ENCODE peak calls at places on chromosomes 3 and 15, in five cellular contexts. J is A549, W is stomach, R is sigmoid colon, I is transverse colon. Z is an unnamed sample.

GRCh38 chr3:153399636-153400035 is 237.6 kb downstream of the RAP2B start:
- DNase-seq in J (no peak), W (no peak), R (no peak), I (no peak), Z (no peak)

GRCh38 chr15:48397841-48398240 is 66.6 kb downstream of the DUT start:
- DNase-seq in J (no peak), W (peak; percentile 67), R (no peak), I (no peak), Z (no peak)

GRCh38 chr3:29771602-29772001 is 490.7 kb downstream of the RBMS3 start:
- DNase-seq in J (no peak), W (no peak), R (no peak), I (no peak), Z (no peak)

GRCh38 chr15:56244811-56245576 is 1.3 kb upstream of the RFX7 start:
- DNase-seq in J (peak; percentile 43), W (peak; percentile 50), R (no peak), I (peak; percentile 45), Z (no peak)

GRCh38 chr15:61889706-61890105 is 170.5 kb downstream of the VPS13C start:
- DNase-seq in J (no peak), W (no peak), R (no peak), I (no peak), Z (no peak)

GRCh38 chr3:195421410-195421809 is 21.4 kb downstream of the ACAP2 start:
- DNase-seq in J (no peak), W (no peak), R (no peak), I (no peak), Z (no peak)

GRCh38 chr3:57179580-57180410 is 14.6 kb upstream of the IL17RD start:
- DNase-seq in J (no peak), W (no peak), R (no peak), I (no peak), Z (no peak)

GRCh38 chr3:166029507-166029906 is 192.3 kb upstream of the BCHE start:
- DNase-seq in J (no peak), W (no peak), R (no peak), I (no peak), Z (no peak)

GRCh38 chr15:41838400-41838897 is at the start of gene PLA2G4B:
- DNase-seq in J (no peak), W (peak; percentile 87), R (no peak), I (peak; percentile 82), Z (no peak)

GRCh38 chr3:87191641-87192040 is 35.5 kb upstream of the CHMP2B start:
- DNase-seq in J (no peak), W (no peak), R (no peak), I (no peak), Z (no peak)

GRCh38 chr3:197795200-197795599 is 4.1 kb downstream of the LRCH3 start:
- DNase-seq in J (no peak), W (no peak), R (no peak), I (no peak), Z (no peak)

GRCh38 chr15:52546031-52546751 is 17.5 kb upstream of the MYO5A start:
- DNase-seq in J (no peak), W (no peak), R (no peak), I (no peak), Z (peak; percentile 68)

GRCh38 chr3:242986-243706 is 46.6 kb downstream of the CHL1 start:
- DNase-seq in J (no peak), W (no peak), R (no peak), I (no peak), Z (no peak)

GRCh38 chr15:66625974-66626373 is 60.2 kb upstream of the LCTL start:
- DNase-seq in J (no peak), W (no peak), R (no peak), I (no peak), Z (no peak)
- TF ChIP-seq EP300 in J (no peak), W (no peak), R (no peak), I (no peak), Z (no peak)

GRCh38 chr15:49558924-49559323 is 61.7 kb downstream of the FAM227B start:
- DNase-seq in J (no peak), W (no peak), R (no peak), I (no peak), Z (no peak)

GRCh38 chr15:49556437-49556836 is 64.2 kb downstream of the FAM227B start:
- DNase-seq in J (no peak), W (no peak), R (no peak), I (no peak), Z (no peak)

GRCh38 chr15:49560045-49560444 is 60.6 kb downstream of the FAM227B start:
- DNase-seq in J (no peak), W (no peak), R (no peak), I (no peak), Z (no peak)
- H3K9me3 ChIP-seq in J (peaks cover 5% of the 10 kb centered on the region), W (peaks cover 9% of the 10 kb centered on the region), R (no peaks in the 10 kb centered on the region), I (peaks cover 16% of the 10 kb centered on the region), Z (peaks cover 18% of the 10 kb centered on the region)

DNA sequence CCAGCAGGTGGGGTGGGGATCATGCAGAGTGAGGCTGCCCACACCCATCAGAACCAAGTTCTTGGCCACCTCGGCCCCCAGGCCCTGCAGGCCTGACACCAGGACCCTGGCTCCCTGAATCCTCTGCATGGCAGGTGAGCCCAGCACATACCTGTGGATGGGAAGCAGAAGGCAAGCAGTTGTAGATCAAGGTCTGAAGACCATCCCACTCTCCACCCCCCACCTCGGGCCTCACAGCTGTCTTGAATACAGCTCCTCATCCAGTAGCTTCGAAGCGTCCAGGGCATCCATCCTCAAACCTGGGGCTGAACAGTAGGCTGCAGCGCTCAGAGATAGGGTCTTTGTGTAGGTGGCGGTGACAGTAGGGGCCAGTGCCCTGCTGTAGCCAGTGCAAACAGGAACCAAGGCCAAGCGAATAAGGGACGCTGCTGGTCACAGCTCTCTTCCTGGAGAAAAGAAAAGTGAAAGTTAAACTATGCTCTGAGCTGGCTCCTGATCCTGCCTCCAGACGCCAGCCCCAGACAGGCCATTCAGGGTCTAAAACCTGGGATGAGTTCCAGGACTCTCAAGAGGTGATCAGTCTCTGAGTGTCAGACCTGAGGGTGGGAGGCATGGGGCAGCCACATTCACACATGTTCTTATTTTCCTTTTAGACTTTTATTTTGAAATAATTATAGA is at the start of gene UBA7:
- DNase-seq in J (no peak), W (peak; percentile 61), R (peak; percentile 84), I (peak; percentile 63), Z (no peak)
- TF ChIP-seq POLR2A in J (no peak), W (no peak), R (no peak), I (peak; percentile 35), Z (no peak)

GRCh38 chr15:64507293-64507802 is 47.0 kb downstream of the ZNF609 start:
- DNase-seq in J (no peak), W (peak; percentile 84), R (peak; percentile 84), I (peak; percentile 74), Z (no peak)
- TF ChIP-seq EP300 in J (no peak), W (no peak), R (no peak), I (no peak), Z (no peak)

GRCh38 chr15:25176991-25177954 is 222.5 kb downstream of the SNRPN start:
- DNase-seq in J (no peak), W (peak; percentile 17), R (peak; percentile 58), I (peak; percentile 2), Z (no peak)

GRCh38 chr15:25176616-25176923 is 221.8 kb downstream of the SNRPN start:
- DNase-seq in J (no peak), W (peak; percentile 17), R (peak; percentile 53), I (peak; percentile 1), Z (no peak)

GRCh38 chr15:25175033-25175788 is 220.4 kb downstream of the SNRPN start:
- DNase-seq in J (no peak), W (peak; percentile 17), R (no peak), I (no peak), Z (peak; percentile 57)

GRCh38 chr15:25177955-25178801 is 223.4 kb downstream of the SNRPN start:
- DNase-seq in J (no peak), W (peak; percentile 22), R (peak; percentile 45), I (peak; percentile 2), Z (peak; percentile 91)

DNA sequence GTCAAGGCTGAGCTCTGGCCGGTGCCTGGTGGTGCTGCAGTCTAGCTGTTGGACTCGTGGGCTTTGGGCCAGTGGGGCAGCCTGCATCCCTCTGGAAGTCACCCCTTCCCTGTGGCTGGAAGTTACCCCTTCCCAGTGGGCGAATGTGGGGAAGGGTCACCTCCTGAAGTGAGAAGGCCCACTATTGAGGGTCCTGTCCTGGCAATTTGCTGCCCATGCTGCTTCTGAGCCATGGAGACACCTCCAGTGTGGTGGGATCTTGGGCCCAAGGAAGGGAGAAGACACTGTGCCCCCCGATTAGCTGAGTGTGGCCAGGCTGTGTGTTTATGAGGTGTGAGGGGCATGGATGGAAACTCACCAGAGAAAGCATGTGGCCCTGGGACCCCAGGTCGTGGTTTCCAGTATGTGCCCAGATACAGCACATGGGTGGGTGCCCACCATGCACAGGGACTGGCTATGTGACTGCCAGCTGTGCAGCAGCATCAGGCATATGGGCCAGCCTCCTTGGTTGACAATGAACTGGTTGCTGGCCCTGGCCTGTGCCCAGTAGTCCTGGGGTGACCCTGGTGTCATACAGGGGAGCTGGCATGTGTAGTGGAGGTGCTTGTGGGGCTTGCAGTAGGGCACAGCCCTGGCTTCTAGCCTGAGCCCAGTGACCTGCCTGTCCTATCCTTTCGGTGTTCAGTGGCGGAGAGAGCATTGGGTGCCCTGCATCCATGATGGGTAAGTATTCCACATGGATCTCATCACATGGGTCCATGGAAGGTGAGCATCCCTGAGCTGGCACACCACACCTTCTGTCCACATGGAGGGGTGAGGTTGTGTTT is 221.2 kb downstream of the SNRPN start:
- DNase-seq in J (no peak), W (peak; percentile 22), R (no peak), I (peak; percentile 3), Z (no peak)
- H3K9me3 ChIP-seq in J (no peaks in the 10 kb centered on the region), W (peaks cover 94% of the 10 kb centered on the region), R (peaks cover 6% of the 10 kb centered on the region), I (peaks cover 23% of the 10 kb centered on the region), Z (peaks cover 23% of the 10 kb centered on the region)